ENCODE peak calls at places on chromosomes 12 and 14, in eight cellular contexts. L is Peyer's patch; H is NCI-H1436; B is T-helper 1 cell; A is CD8-positive, alpha-beta T cell; Z is stimulated activated naive CD4-positive, alpha-beta T cell; D is keratinocyte; I is GM04504. Q is an unnamed sample.

GRCh38 chr14:104132981-104133380 is 5.4 kb upstream of the KIF26A start:
- DNase-seq in B (peak; percentile 0), H (no peak), I (no peak), D (no peak), A (no peak), Z (no peak), L (peak; percentile 31), Q (no peak)

GRCh38 chr14:88255798-88256197 is 67.3 kb downstream of the KCNK10 start:
- DNase-seq in Z (no peak), L (no peak), D (no peak), I (no peak), H (no peak), A (no peak), B (no peak), Q (no peak)

GRCh38 chr12:5428332-5429221 is 3.3 kb upstream of the NTF3 start:
- DNase-seq in I (no peak), L (no peak), A (no peak), Z (no peak), D (no peak), B (no peak), H (no peak), Q (peak; percentile 31)

GRCh38 chr14:24139272-24139934 is 2.0 kb downstream of the EMC9 start:
- DNase-seq in D (no peak), H (no peak), B (no peak), Z (no peak), I (no peak), A (no peak), L (no peak), Q (no peak)

GRCh38 chr12:12095016-12095415 is 24.3 kb downstream of the BCL2L14 start:
- DNase-seq in H (no peak), Z (no peak), A (no peak), L (no peak), I (no peak), D (no peak), B (no peak), Q (peak; percentile 54)

GRCh38 chr14:78974691-78975090 is 804.5 kb downstream of the NRXN3 start:
- DNase-seq in D (no peak), Z (no peak), A (no peak), I (no peak), B (no peak), L (no peak), H (no peak), Q (peak; percentile 44)

GRCh38 chr12:55634186-55634585 is 2.5 kb upstream of the OR10P1 start:
- DNase-seq in B (no peak), I (no peak), Z (no peak), H (no peak), L (no peak), D (no peak), A (no peak), Q (no peak)

GRCh38 chr12:12734561-12735071 is 17.4 kb downstream of the CDKN1B start:
- DNase-seq in A (no peak), Z (no peak), H (no peak), B (no peak), D (no peak), L (no peak), I (no peak), Q (no peak)

GRCh38 chr14:62455446-62455845 is 589.8 kb downstream of the KCNH5 start:
- DNase-seq in D (no peak), L (no peak), I (no peak), A (no peak), Z (no peak), H (no peak), B (no peak), Q (peak; percentile 15)

GRCh38 chr12:45122776-45123380 is 72.0 kb upstream of the DBX2 start:
- DNase-seq in L (no peak), H (no peak), Z (no peak), B (no peak), I (peak; percentile 2), A (no peak), D (no peak), Q (peak; percentile 37)

GRCh38 chr12:25789520-25789919 is 169.0 kb upstream of the RASSF8 start:
- DNase-seq in L (no peak), A (no peak), Z (no peak), I (no peak), D (no peak), H (no peak), B (no peak), Q (peak; percentile 63)

GRCh38 chr14:44886860-44887595 is 74.7 kb downstream of the KLHL28 start:
- DNase-seq in B (no peak), D (no peak), L (no peak), A (no peak), Z (no peak), I (no peak), H (no peak), Q (no peak)

GRCh38 chr14:51872396-51872795 is 12.0 kb downstream of the GNG2 start:
- DNase-seq in Z (no peak), D (no peak), A (no peak), L (no peak), B (no peak), H (no peak), I (no peak), Q (no peak)